ENCODE peak calls at places on chromosomes 4 and X, in six cellular contexts. One of them, this sample, is unnamed.

GRCh38 chr4:113845138-113845537 is 83.6 kb upstream of the CAMK2D start:
- DNase-seq in suprapubic skin: no peak
- DNase-seq in sigmoid colon: no peak
- DNase-seq in ovary: no peak
- DNase-seq in upper lobe of left lung: no peak
- DNase-seq in A549: no peak
- DNase-seq in this sample: no peak

GRCh38 chr4:83212041-83212851 is 72.4 kb downstream of the COQ2 start:
- DNase-seq in A549: no peak
- DNase-seq in sigmoid colon: no peak
- DNase-seq in ovary: no peak
- DNase-seq in upper lobe of left lung: peak
- DNase-seq in suprapubic skin: no peak
- DNase-seq in this sample: no peak

GRCh38 chr4:123234966-123235365 is 161.6 kb upstream of the SPRY1 start:
- DNase-seq in upper lobe of left lung: no peak
- DNase-seq in A549: no peak
- DNase-seq in suprapubic skin: no peak
- DNase-seq in ovary: no peak
- DNase-seq in sigmoid colon: no peak
- DNase-seq in this sample: no peak

GRCh38 chrX:27575565-27575964 is 14.6 kb upstream of the DCAF8L2 start:
- DNase-seq in suprapubic skin: no peak
- DNase-seq in A549: no peak
- DNase-seq in upper lobe of left lung: no peak
- DNase-seq in sigmoid colon: no peak
- DNase-seq in ovary: no peak
- DNase-seq in this sample: no peak

GRCh38 chr4:14888790-14889189 is 113.5 kb upstream of the CPEB2 start:
- DNase-seq in upper lobe of left lung: peak
- DNase-seq in sigmoid colon: no peak
- DNase-seq in A549: peak
- DNase-seq in suprapubic skin: no peak
- DNase-seq in ovary: no peak
- DNase-seq in this sample: no peak

GRCh38 chr4:97394653-97395052 is 748.6 kb downstream of the STPG2 start:
- DNase-seq in ovary: no peak
- DNase-seq in A549: peak
- DNase-seq in upper lobe of left lung: no peak
- DNase-seq in suprapubic skin: no peak
- DNase-seq in sigmoid colon: no peak
- DNase-seq in this sample: no peak

GRCh38 chr4:174152717-174153466 is 130.6 kb downstream of the FBXO8 start:
- DNase-seq in ovary: no peak
- DNase-seq in upper lobe of left lung: no peak
- DNase-seq in A549: no peak
- DNase-seq in sigmoid colon: no peak
- DNase-seq in suprapubic skin: no peak
- DNase-seq in this sample: no peak

GRCh38 chr4:7813674-7814073 is 126.0 kb downstream of the AFAP1 start:
- DNase-seq in suprapubic skin: no peak
- DNase-seq in A549: peak
- DNase-seq in sigmoid colon: peak
- DNase-seq in ovary: no peak
- DNase-seq in upper lobe of left lung: peak
- DNase-seq in this sample: no peak

GRCh38 chrX:140229187-140229586 is 263.9 kb upstream of the CXorf66 start:
- DNase-seq in ovary: no peak
- DNase-seq in sigmoid colon: no peak
- DNase-seq in suprapubic skin: no peak
- DNase-seq in A549: no peak
- DNase-seq in upper lobe of left lung: no peak
- DNase-seq in this sample: no peak

GRCh38 chr4:108926058-108926457 is 163.2 kb upstream of the ETNPPL start:
- DNase-seq in A549: no peak
- DNase-seq in sigmoid colon: no peak
- DNase-seq in ovary: no peak
- DNase-seq in upper lobe of left lung: no peak
- DNase-seq in suprapubic skin: no peak
- DNase-seq in this sample: no peak

GRCh38 chr4:54268151-54268550 is 39.1 kb downstream of the PDGFRA start:
- DNase-seq in suprapubic skin: no peak
- DNase-seq in upper lobe of left lung: no peak
- DNase-seq in sigmoid colon: no peak
- DNase-seq in A549: no peak
- DNase-seq in ovary: no peak
- DNase-seq in this sample: no peak

GRCh38 chr4:144910753-144911152 is 187.2 kb downstream of the ANAPC10 start:
- DNase-seq in A549: no peak
- DNase-seq in suprapubic skin: no peak
- DNase-seq in sigmoid colon: no peak
- DNase-seq in ovary: no peak
- DNase-seq in upper lobe of left lung: no peak
- DNase-seq in this sample: no peak

GRCh38 chr4:144903953-144904711 is 193.9 kb downstream of the ANAPC10 start:
- DNase-seq in upper lobe of left lung: no peak
- DNase-seq in ovary: no peak
- DNase-seq in A549: no peak
- DNase-seq in suprapubic skin: no peak
- DNase-seq in sigmoid colon: no peak
- DNase-seq in this sample: no peak

GRCh38 chr4:144905286-144905685 is 192.7 kb downstream of the ANAPC10 start:
- DNase-seq in upper lobe of left lung: no peak
- DNase-seq in ovary: no peak
- DNase-seq in suprapubic skin: no peak
- DNase-seq in A549: no peak
- DNase-seq in sigmoid colon: no peak
- DNase-seq in this sample: no peak

GRCh38 chr4:144902614-144903013 is 195.4 kb downstream of the ANAPC10 start:
- DNase-seq in suprapubic skin: no peak
- DNase-seq in upper lobe of left lung: no peak
- DNase-seq in A549: no peak
- DNase-seq in sigmoid colon: no peak
- DNase-seq in ovary: no peak
- DNase-seq in this sample: no peak

DNA sequence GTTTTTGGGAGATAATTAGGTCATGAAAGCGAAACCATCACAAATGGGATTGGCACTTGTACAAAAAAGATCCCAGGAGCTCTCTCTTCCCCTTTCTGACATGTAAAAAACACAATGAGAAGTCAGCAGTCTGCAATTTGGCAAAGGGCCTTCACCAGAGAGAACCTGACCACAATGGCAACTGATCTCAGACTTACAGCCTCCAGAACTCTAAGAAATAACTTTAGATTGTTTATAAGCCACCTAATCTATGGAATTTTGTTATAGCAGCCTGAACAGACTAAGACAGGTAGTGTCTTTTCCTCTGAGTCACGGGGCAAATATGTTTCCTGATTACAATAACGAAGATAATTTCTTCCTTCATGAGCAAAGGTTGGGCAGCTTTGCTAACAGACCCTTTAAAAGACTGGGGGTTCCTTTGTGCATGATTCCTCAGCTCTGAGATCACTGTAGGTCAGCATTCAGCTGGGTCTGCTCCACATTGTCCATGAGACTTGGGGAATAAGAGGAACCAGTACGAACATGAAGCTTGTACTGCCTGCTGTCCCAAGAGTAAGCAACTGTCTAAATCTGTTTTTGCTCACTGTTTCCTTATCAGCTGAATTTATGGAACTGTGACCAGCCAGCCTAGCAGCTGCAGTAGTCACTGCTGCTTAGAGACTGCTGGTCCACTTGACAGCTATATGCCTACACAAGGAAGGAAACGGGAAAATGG is 191.7 kb downstream of the ANAPC10 start:
- DNase-seq in suprapubic skin: no peak
- DNase-seq in sigmoid colon: no peak
- DNase-seq in A549: no peak
- DNase-seq in upper lobe of left lung: no peak
- DNase-seq in ovary: no peak
- DNase-seq in this sample: peak
- TF ChIP-seq EP300 in suprapubic skin: no peak
- TF ChIP-seq EP300 in sigmoid colon: no peak
- TF ChIP-seq EP300 in A549: no peak
- TF ChIP-seq EP300 in upper lobe of left lung: no peak
- TF ChIP-seq EP300 in ovary: no peak
- TF ChIP-seq EP300 in this sample: no peak

GRCh38 chr4:41362647-41363383 is 106.1 kb downstream of the UCHL1 start:
- DNase-seq in upper lobe of left lung: no peak
- DNase-seq in A549: no peak
- DNase-seq in ovary: no peak
- DNase-seq in suprapubic skin: no peak
- DNase-seq in sigmoid colon: no peak
- DNase-seq in this sample: no peak
- H3K4me3 ChIP-seq in upper lobe of left lung: no peak
- H3K4me3 ChIP-seq in A549: peak
- H3K4me3 ChIP-seq in ovary: no peak
- H3K4me3 ChIP-seq in suprapubic skin: no peak
- H3K4me3 ChIP-seq in sigmoid colon: peak
- H3K4me3 ChIP-seq in this sample: no peak

GRCh38 chr4:26116057-26116456 is 202.0 kb downstream of the SMIM20 start:
- DNase-seq in sigmoid colon: no peak
- DNase-seq in ovary: no peak
- DNase-seq in suprapubic skin: no peak
- DNase-seq in upper lobe of left lung: no peak
- DNase-seq in A549: no peak
- DNase-seq in this sample: no peak
- TF ChIP-seq EP300 in sigmoid colon: no peak
- TF ChIP-seq EP300 in ovary: no peak
- TF ChIP-seq EP300 in suprapubic skin: no peak
- TF ChIP-seq EP300 in upper lobe of left lung: no peak
- TF ChIP-seq EP300 in A549: no peak
- TF ChIP-seq EP300 in this sample: no peak

GRCh38 chr4:48543796-48544195 is 53.7 kb downstream of the ZAR1 start:
- DNase-seq in upper lobe of left lung: no peak
- DNase-seq in ovary: no peak
- DNase-seq in sigmoid colon: no peak
- DNase-seq in A549: no peak
- DNase-seq in suprapubic skin: no peak
- DNase-seq in this sample: no peak

GRCh38 chr4:48542888-48543287 is 52.8 kb downstream of the ZAR1 start:
- DNase-seq in sigmoid colon: no peak
- DNase-seq in ovary: no peak
- DNase-seq in upper lobe of left lung: no peak
- DNase-seq in suprapubic skin: no peak
- DNase-seq in A549: no peak
- DNase-seq in this sample: no peak

DNA sequence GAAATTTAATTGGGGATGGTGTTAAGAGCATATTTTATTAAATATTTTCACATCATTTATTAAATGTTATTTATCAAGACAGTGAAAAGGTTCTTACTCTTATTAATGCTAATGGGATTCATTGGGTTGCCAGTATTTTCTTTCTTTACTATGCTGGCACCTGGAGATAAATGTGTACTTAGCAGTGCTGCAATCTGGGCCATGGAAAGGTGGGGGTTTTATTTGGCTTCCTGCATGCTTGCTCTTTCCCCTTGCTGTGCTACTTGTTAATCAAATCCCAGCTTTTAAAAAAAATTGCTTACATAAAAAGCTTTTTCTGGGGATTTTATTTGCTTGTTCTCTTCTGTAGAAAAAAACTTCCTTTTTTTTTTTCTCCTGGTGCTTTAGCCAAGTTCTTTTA is 48.3 kb downstream of the ZAR1 start:
- DNase-seq in ovary: no peak
- DNase-seq in sigmoid colon: no peak
- DNase-seq in suprapubic skin: no peak
- DNase-seq in upper lobe of left lung: no peak
- DNase-seq in A549: no peak
- DNase-seq in this sample: no peak
- H3K4me3 ChIP-seq in ovary: no peak
- H3K4me3 ChIP-seq in sigmoid colon: no peak
- H3K4me3 ChIP-seq in suprapubic skin: no peak
- H3K4me3 ChIP-seq in upper lobe of left lung: no peak
- H3K4me3 ChIP-seq in A549: no peak
- H3K4me3 ChIP-seq in this sample: no peak

DNA sequence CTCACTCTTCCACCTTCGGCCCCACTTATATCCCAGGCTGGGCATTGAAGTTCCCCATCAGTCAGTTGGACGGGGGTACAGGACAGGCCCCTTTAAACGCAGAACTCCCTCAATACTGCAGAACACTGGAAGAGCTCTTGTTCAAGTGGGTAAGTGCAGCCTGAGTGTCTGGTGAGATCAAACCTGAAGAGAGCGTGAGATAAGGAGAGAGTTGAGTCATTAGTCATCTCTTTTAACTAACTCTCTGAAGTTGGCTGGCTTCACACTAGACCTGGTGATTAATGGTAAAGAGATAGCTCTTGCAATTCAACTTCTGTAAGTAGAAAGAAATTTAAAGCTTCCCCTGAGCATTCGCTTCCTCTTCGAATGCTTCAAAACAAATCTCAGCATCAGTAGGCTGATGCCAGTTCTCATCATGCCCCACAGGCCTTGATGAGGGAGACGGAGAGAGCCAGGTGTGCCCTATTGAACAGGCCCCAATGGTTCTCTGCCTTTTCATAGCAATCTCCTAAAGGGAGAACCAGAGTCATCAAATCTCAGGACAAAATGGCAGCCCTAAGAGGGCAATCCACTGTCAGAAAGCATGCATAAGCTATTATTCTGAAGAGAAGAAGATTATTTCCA is 41.0 kb upstream of the JADE1 start:
- DNase-seq in A549: no peak
- DNase-seq in upper lobe of left lung: no peak
- DNase-seq in suprapubic skin: no peak
- DNase-seq in sigmoid colon: no peak
- DNase-seq in ovary: no peak
- DNase-seq in this sample: no peak
- TF ChIP-seq EP300 in A549: no peak
- TF ChIP-seq EP300 in upper lobe of left lung: no peak
- TF ChIP-seq EP300 in suprapubic skin: no peak
- TF ChIP-seq EP300 in sigmoid colon: no peak
- TF ChIP-seq EP300 in ovary: no peak
- TF ChIP-seq EP300 in this sample: no peak

This sample was measured in tibial nerve.